ENCODE peak calls at places on chromosomes 16 and 17, in four cellular contexts. One of them, this sample, is unnamed.
A peak's percentile ranks its signal among the peaks of the same experiment; 100 is the strongest.

GRCh38 chr16:75086281-75086680 is 30.3 kb downstream of the LDHD start:
- DNase-seq in brain microvascular endothelial cell: no peak
- DNase-seq in CD4-positive, alpha-beta T cell: no peak
- DNase-seq in kidney: no peak
- DNase-seq in this sample: no peak

GRCh38 chr16:69863882-69864281 is 87.3 kb upstream of the CLEC18A start:
- DNase-seq in brain microvascular endothelial cell: no peak
- DNase-seq in CD4-positive, alpha-beta T cell: no peak
- DNase-seq in kidney: no peak
- DNase-seq in this sample: no peak

GRCh38 chr16:47375423-47375822 is 85.4 kb downstream of the ITFG1 start:
- DNase-seq in brain microvascular endothelial cell: no peak
- DNase-seq in CD4-positive, alpha-beta T cell: no peak
- DNase-seq in kidney: no peak
- DNase-seq in this sample: no peak

GRCh38 chr16:19168173-19169080 is at the start of gene SYT17:
- DNase-seq in brain microvascular endothelial cell: no peak
- DNase-seq in CD4-positive, alpha-beta T cell: no peak
- DNase-seq in kidney: no peak
- DNase-seq in this sample: no peak

GRCh38 chr17:71777048-71777638 is 343.7 kb upstream of the SOX9 start:
- DNase-seq in brain microvascular endothelial cell: no peak
- DNase-seq in CD4-positive, alpha-beta T cell: no peak
- DNase-seq in kidney: no peak
- DNase-seq in this sample: no peak

GRCh38 chr17:43482103-43483012 is 1.4 kb upstream of the DHX8 start:
- DNase-seq in brain microvascular endothelial cell: no peak
- DNase-seq in CD4-positive, alpha-beta T cell: no peak
- DNase-seq in kidney: no peak
- DNase-seq in this sample: no peak

GRCh38 chr17:81132197-81132540 is 33.1 kb upstream of the PVALEF start:
- DNase-seq in brain microvascular endothelial cell: no peak
- DNase-seq in CD4-positive, alpha-beta T cell: no peak
- DNase-seq in kidney: no peak
- DNase-seq in this sample: no peak

GRCh38 chr17:78233678-78234077 is 2.2 kb downstream of the TMEM235 start:
- DNase-seq in brain microvascular endothelial cell: no peak
- DNase-seq in CD4-positive, alpha-beta T cell: no peak
- DNase-seq in kidney: no peak
- DNase-seq in this sample: no peak

GRCh38 chr16:11585460-11586374 is 1.0 kb downstream of the LITAF start:
- DNase-seq in brain microvascular endothelial cell: no peak
- DNase-seq in CD4-positive, alpha-beta T cell: no peak
- DNase-seq in kidney: peak; percentile 82
- DNase-seq in this sample: no peak

GRCh38 chr16:12160815-12161550 is 184.4 kb downstream of the SNX29 start:
- DNase-seq in brain microvascular endothelial cell: no peak
- DNase-seq in CD4-positive, alpha-beta T cell: no peak
- DNase-seq in kidney: no peak
- DNase-seq in this sample: no peak

GRCh38 chr17:80101946-80102706 is 745 bp downstream of the GAA start:
- DNase-seq in brain microvascular endothelial cell: peak; percentile 16
- DNase-seq in CD4-positive, alpha-beta T cell: no peak
- DNase-seq in kidney: peak; percentile 35
- DNase-seq in this sample: no peak

GRCh38 chr17:70040336-70040735 is 34.7 kb upstream of the KCNJ16 start:
- DNase-seq in brain microvascular endothelial cell: peak; percentile 22
- DNase-seq in CD4-positive, alpha-beta T cell: no peak
- DNase-seq in kidney: no peak
- DNase-seq in this sample: peak; percentile 41

GRCh38 chr17:1905190-1905919 is 75.5 kb downstream of the RPA1 start:
- DNase-seq in brain microvascular endothelial cell: no peak
- DNase-seq in CD4-positive, alpha-beta T cell: no peak
- DNase-seq in kidney: no peak
- DNase-seq in this sample: no peak

GRCh38 chr16:96935-97381 is 18.9 kb downstream of the MPG start:
- DNase-seq in brain microvascular endothelial cell: peak; percentile 74
- DNase-seq in CD4-positive, alpha-beta T cell: peak; percentile 86
- DNase-seq in kidney: peak; percentile 94
- DNase-seq in this sample: peak; percentile 61

GRCh38 chr16:51888021-51888420 is 658.9 kb downstream of the TOX3 start:
- DNase-seq in brain microvascular endothelial cell: no peak
- DNase-seq in CD4-positive, alpha-beta T cell: no peak
- DNase-seq in kidney: no peak
- DNase-seq in this sample: no peak

GRCh38 chr17:66799839-66800537 is 34.9 kb upstream of the CACNG5 start:
- DNase-seq in brain microvascular endothelial cell: no peak
- DNase-seq in CD4-positive, alpha-beta T cell: no peak
- DNase-seq in kidney: peak; percentile 25
- DNase-seq in this sample: no peak

GRCh38 chr16:57578521-57579360 is 36.3 kb downstream of the ADGRG5 start:
- DNase-seq in brain microvascular endothelial cell: no peak
- DNase-seq in CD4-positive, alpha-beta T cell: no peak
- DNase-seq in kidney: no peak
- DNase-seq in this sample: no peak

GRCh38 chr16:55047903-55048497 is 117.3 kb downstream of the IRX5 start:
- DNase-seq in brain microvascular endothelial cell: no peak
- DNase-seq in CD4-positive, alpha-beta T cell: no peak
- DNase-seq in kidney: no peak
- DNase-seq in this sample: no peak
- H3K27ac ChIP-seq in brain microvascular endothelial cell: no peak overlapping the region
- H3K27ac ChIP-seq in CD4-positive, alpha-beta T cell: no peak overlapping the region
- H3K27ac ChIP-seq in kidney: no peak overlapping the region
- H3K27ac ChIP-seq in this sample: no peak overlapping the region

GRCh38 chr16:54928421-54929089 is 2.1 kb upstream of the IRX5 start:
- DNase-seq in brain microvascular endothelial cell: no peak
- DNase-seq in CD4-positive, alpha-beta T cell: no peak
- DNase-seq in kidney: peak; percentile 95
- DNase-seq in this sample: no peak
- H3K27ac ChIP-seq in brain microvascular endothelial cell: peak overlapping the region; percentile 68
- H3K27ac ChIP-seq in CD4-positive, alpha-beta T cell: no peak overlapping the region
- H3K27ac ChIP-seq in kidney: peak overlapping the region; percentile 65
- H3K27ac ChIP-seq in this sample: peak overlapping the region; percentile 73

GRCh38 chr17:65009848-65010247 is 46.7 kb downstream of the GNA13 start:
- DNase-seq in brain microvascular endothelial cell: no peak
- DNase-seq in CD4-positive, alpha-beta T cell: no peak
- DNase-seq in kidney: no peak
- DNase-seq in this sample: no peak
- H3K27ac ChIP-seq in brain microvascular endothelial cell: no peak overlapping the region
- H3K27ac ChIP-seq in CD4-positive, alpha-beta T cell: no peak overlapping the region
- H3K27ac ChIP-seq in kidney: peak overlapping the region; percentile 8
- H3K27ac ChIP-seq in this sample: no peak overlapping the region

GRCh38 chr16:2174396-2175131 is 19.0 kb downstream of the TRAF7 start:
- DNase-seq in brain microvascular endothelial cell: no peak
- DNase-seq in CD4-positive, alpha-beta T cell: no peak
- DNase-seq in kidney: no peak
- DNase-seq in this sample: no peak
- H3K27ac ChIP-seq in brain microvascular endothelial cell: no peak overlapping the region
- H3K27ac ChIP-seq in CD4-positive, alpha-beta T cell: no peak overlapping the region
- H3K27ac ChIP-seq in kidney: no peak overlapping the region
- H3K27ac ChIP-seq in this sample: no peak overlapping the region

DNA sequence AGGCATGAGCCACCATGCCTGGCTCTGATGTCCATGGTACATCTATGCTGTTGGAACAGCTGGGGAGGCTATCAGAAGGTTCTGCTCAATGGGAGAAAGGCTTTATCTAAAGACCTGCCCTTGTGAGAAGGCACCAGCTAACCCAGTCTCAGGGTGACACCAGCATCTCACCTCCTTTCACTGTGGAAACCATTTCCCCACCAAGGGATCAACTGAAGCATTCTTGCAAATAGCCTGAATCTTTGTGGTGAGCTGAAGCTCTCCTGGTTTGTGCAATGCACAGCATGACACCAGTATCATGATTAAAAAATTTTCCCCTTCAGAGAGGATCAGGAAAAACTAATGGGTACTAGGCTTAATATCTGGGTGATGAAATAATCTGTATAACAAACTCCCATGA is 5.1 kb downstream of the CCL18 start:
- DNase-seq in brain microvascular endothelial cell: no peak
- DNase-seq in CD4-positive, alpha-beta T cell: no peak
- DNase-seq in kidney: no peak
- DNase-seq in this sample: no peak
- H3K27ac ChIP-seq in brain microvascular endothelial cell: no peak overlapping the region
- H3K27ac ChIP-seq in CD4-positive, alpha-beta T cell: no peak overlapping the region
- H3K27ac ChIP-seq in kidney: no peak overlapping the region
- H3K27ac ChIP-seq in this sample: no peak overlapping the region

DNA sequence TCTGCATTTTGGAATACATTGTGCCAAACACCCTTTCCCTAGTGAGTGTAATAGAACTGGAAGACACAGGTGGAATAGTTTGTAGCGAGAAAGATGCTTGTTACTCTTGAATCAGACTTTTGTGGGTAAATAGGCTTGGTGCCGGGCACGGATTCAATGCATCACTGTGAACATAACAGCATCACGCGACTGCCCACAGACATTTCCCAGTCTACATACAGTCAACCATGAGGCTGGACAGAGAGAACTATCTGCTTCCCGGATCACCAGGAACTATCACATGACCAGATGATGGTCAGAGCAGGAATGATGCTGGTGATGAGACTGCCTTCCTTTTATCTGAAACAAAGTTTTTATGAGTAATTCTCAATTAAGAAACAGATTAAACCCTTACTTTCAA is 397 bp upstream of the KRTAP9-2 start:
- DNase-seq in brain microvascular endothelial cell: no peak
- DNase-seq in CD4-positive, alpha-beta T cell: no peak
- DNase-seq in kidney: no peak
- DNase-seq in this sample: no peak
- H3K27ac ChIP-seq in brain microvascular endothelial cell: no peak overlapping the region
- H3K27ac ChIP-seq in CD4-positive, alpha-beta T cell: no peak overlapping the region
- H3K27ac ChIP-seq in kidney: no peak overlapping the region
- H3K27ac ChIP-seq in this sample: no peak overlapping the region

GRCh38 chr17:44608732-44609435 is 47.4 kb upstream of the MEIOC start:
- DNase-seq in brain microvascular endothelial cell: no peak
- DNase-seq in CD4-positive, alpha-beta T cell: no peak
- DNase-seq in kidney: peak; percentile 39
- DNase-seq in this sample: no peak
- H3K27ac ChIP-seq in brain microvascular endothelial cell: no peak overlapping the region
- H3K27ac ChIP-seq in CD4-positive, alpha-beta T cell: no peak overlapping the region
- H3K27ac ChIP-seq in kidney: no peak overlapping the region
- H3K27ac ChIP-seq in this sample: no peak overlapping the region

GRCh38 chr16:25613931-25614330 is 77.8 kb upstream of the HS3ST4 start:
- DNase-seq in brain microvascular endothelial cell: no peak
- DNase-seq in CD4-positive, alpha-beta T cell: no peak
- DNase-seq in kidney: no peak
- DNase-seq in this sample: no peak
- H3K27ac ChIP-seq in brain microvascular endothelial cell: no peak overlapping the region
- H3K27ac ChIP-seq in CD4-positive, alpha-beta T cell: no peak overlapping the region
- H3K27ac ChIP-seq in kidney: no peak overlapping the region
- H3K27ac ChIP-seq in this sample: no peak overlapping the region

GRCh38 chr16:30185141-30185682 is 1.8 kb downstream of the CORO1A start:
- DNase-seq in brain microvascular endothelial cell: no peak
- DNase-seq in CD4-positive, alpha-beta T cell: peak; percentile 15
- DNase-seq in kidney: peak; percentile 77
- DNase-seq in this sample: no peak
- H3K27ac ChIP-seq in brain microvascular endothelial cell: no peak overlapping the region
- H3K27ac ChIP-seq in CD4-positive, alpha-beta T cell: peak overlapping the region; percentile 96
- H3K27ac ChIP-seq in kidney: peak overlapping the region; percentile 32
- H3K27ac ChIP-seq in this sample: no peak overlapping the region

DNA sequence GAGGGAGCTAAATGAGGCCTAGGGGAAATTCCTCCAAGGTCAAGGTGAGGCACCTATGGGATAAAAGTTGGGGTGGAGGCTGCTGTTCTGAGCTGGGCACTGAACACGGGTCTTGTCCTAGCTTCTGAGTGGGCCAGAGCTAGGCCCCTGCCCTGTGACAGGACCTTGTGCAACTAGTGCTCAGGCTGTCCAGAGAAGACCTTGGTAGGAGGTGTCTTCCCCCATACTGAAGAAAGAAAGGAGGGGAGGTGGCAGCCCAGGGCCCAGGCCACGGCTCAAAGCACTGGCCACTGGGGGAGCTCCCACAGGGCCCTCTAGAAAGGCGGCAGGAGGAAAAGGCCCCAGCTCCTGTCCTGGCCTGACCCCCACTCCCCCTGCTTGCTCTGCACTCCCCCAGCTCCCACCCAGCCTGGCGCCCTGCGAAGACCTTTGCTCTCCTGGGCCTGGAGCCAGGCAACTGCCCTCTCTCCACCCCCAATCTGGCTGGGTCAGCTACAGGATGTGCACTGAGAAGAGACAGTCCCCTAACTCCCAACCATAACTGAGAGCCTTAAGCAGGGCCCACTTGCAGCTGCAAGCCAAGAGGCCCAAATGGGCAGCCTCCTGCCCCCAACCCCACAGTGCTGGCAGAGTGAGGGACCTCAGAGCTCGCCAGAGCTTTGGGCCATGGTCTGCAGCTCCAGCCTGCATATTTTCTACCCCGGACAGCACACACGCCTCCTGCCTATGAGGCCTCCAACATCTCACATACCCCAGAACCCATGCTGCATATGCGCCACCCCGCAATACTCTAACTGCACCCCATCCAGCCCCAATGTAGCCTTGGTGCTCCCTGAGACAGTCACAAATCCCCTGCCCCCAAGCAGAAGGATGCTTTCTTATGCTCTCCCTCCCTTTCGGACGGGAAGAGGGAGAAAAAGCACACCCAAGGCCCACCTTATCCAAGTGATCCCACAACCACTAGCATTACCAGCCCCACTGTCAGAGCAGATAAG is 15.3 kb downstream of the HSD11B2 start:
- DNase-seq in brain microvascular endothelial cell: no peak
- DNase-seq in CD4-positive, alpha-beta T cell: no peak
- DNase-seq in kidney: peak; percentile 89
- DNase-seq in this sample: no peak
- H3K27ac ChIP-seq in brain microvascular endothelial cell: no peak overlapping the region
- H3K27ac ChIP-seq in CD4-positive, alpha-beta T cell: no peak overlapping the region
- H3K27ac ChIP-seq in kidney: peak overlapping the region; percentile 62
- H3K27ac ChIP-seq in this sample: no peak overlapping the region